ENCODE peak calls at places on chromosomes 5 and 9, in eight cellular contexts. J is DMS 273 treated with DMSO at 0.1 percent for 48 hours, C is OCI-M1, K is HCT116, G is Calu3, U is breast epithelium, O is RWPE1, Y is hepatic stellate cell. A is an unnamed sample.

GRCh38 chr5:107893642-107894041 is 222.9 kb upstream of the EFNA5 start:
- DNase-seq in J (no peak), C (peak), K (peak), G (peak), U (no peak), O (peak), Y (no peak), A (no peak)

GRCh38 chr9:88922091-88922490 is 69.2 kb upstream of the S1PR3 start:
- DNase-seq in J (no peak), C (no peak), K (no peak), G (no peak), U (no peak), O (no peak), Y (no peak), A (no peak)

GRCh38 chr9:133035669-133036068 is 4.9 kb downstream of the GTF3C5 start:
- DNase-seq in J (no peak), C (no peak), K (no peak), G (no peak), U (peak), O (no peak), Y (no peak), A (no peak)

GRCh38 chr9:3027260-3027659 is 183.4 kb upstream of the PUM3 start:
- DNase-seq in J (peak), C (no peak), K (no peak), G (no peak), U (no peak), O (no peak), Y (no peak), A (no peak)

GRCh38 chr5:87826507-87826906 is 413.8 kb upstream of the CCNH start:
- DNase-seq in J (no peak), C (no peak), K (no peak), G (no peak), U (no peak), O (no peak), Y (no peak), A (no peak)

GRCh38 chr9:88852794-88853193 is 138.5 kb upstream of the S1PR3 start:
- DNase-seq in J (no peak), C (no peak), K (peak), G (no peak), U (no peak), O (peak), Y (no peak), A (peak)

GRCh38 chr5:78927657-78928282 is 57.3 kb downstream of the ARSB start:
- DNase-seq in J (no peak), C (peak), K (peak), G (peak), U (no peak), O (no peak), Y (peak), A (peak)

GRCh38 chr5:22473865-22474264 is 379.3 kb downstream of the CDH12 start:
- DNase-seq in J (no peak), C (peak), K (no peak), G (no peak), U (no peak), O (peak), Y (no peak), A (no peak)

GRCh38 chr5:175700991-175701390 is 43.1 kb downstream of the HRH2 start:
- DNase-seq in J (no peak), C (no peak), K (peak), G (peak), U (no peak), O (peak), Y (no peak), A (no peak)

GRCh38 chr5:100726116-100726515 is 177.0 kb downstream of the ST8SIA4 start:
- DNase-seq in J (no peak), C (no peak), K (no peak), G (no peak), U (no peak), O (no peak), Y (no peak), A (no peak)

GRCh38 chr5:114467729-114468128 is 105.9 kb downstream of the KCNN2 start:
- DNase-seq in J (no peak), C (no peak), K (no peak), G (no peak), U (no peak), O (no peak), Y (no peak), A (no peak)

GRCh38 chr5:16690243-16690839 is 73.5 kb upstream of the RETREG1 start:
- DNase-seq in J (no peak), C (peak), K (peak), G (peak), U (no peak), O (peak), Y (peak), A (peak)

GRCh38 chr5:132427285-132428146 is 58.0 kb downstream of the SLC22A5 start:
- DNase-seq in J (no peak), C (peak), K (no peak), G (peak), U (no peak), O (no peak), Y (no peak), A (no peak)

GRCh38 chr5:154756871-154757646 is 1.9 kb downstream of the LARP1 start:
- DNase-seq in J (no peak), C (peak), K (no peak), G (peak), U (no peak), O (peak), Y (peak), A (peak)

A was measured in H54.